ENCODE peak calls at places on chromosomes 4 and X, in eight cellular contexts. C, K, N, J, I, S, G and U are unnamed samples.

GRCh38 chrX:40244116-40244515 is 146.4 kb upstream of the BCOR start:
- DNase-seq in C (no peak), G (no peak), J (no peak), I (no peak), K (no peak), S (no peak), N (no peak), U (no peak)

GRCh38 chr4:149741186-149741831 is 74.3 kb downstream of the IQCM start:
- DNase-seq in G (no peak), N (no peak), K (no peak), J (no peak), C (no peak), S (no peak), I (no peak), U (no peak)

GRCh38 chrX:103398321-103398937 is 22.1 kb downstream of the BEX3 start:
- DNase-seq in I (peak; percentile 93), S (no peak), J (peak; percentile 25), N (no peak), K (no peak), G (peak; percentile 78), C (peak; percentile 24), U (no peak)

GRCh38 chr4:189858445-189858844 is 82.2 kb upstream of the FRG1 start:
- DNase-seq in N (no peak), S (no peak), G (no peak), C (no peak), J (no peak), K (no peak), I (no peak), U (no peak)

GRCh38 chr4:89468632-89469031 is 161.0 kb upstream of the GPRIN3 start:
- DNase-seq in S (no peak), K (no peak), C (no peak), N (no peak), J (no peak), I (no peak), G (no peak), U (no peak)

GRCh38 chr4:141027421-141027820 is 105.8 kb downstream of the RNF150 start:
- DNase-seq in S (peak; percentile 66), J (no peak), N (no peak), I (no peak), G (no peak), K (no peak), C (no peak), U (no peak)

GRCh38 chr4:20395160-20395773 is 143.6 kb downstream of the SLIT2 start:
- DNase-seq in N (no peak), G (no peak), K (peak; percentile 30), S (peak; percentile 42), J (peak; percentile 8), C (peak; percentile 52), I (peak; percentile 73), U (peak; percentile 29)

GRCh38 chr4:53193111-53193510 is 172.8 kb downstream of the SCFD2 start:
- DNase-seq in N (no peak), C (no peak), I (peak; percentile 51), G (no peak), S (no peak), K (no peak), J (no peak), U (no peak)

GRCh38 chrX:9134341-9134740 is 100.4 kb upstream of the FAM9B start:
- DNase-seq in S (no peak), K (no peak), I (no peak), N (no peak), G (no peak), J (no peak), C (no peak), U (no peak)

GRCh38 chr4:8004066-8004465 is 64.4 kb upstream of the AFAP1 start:
- DNase-seq in S (no peak), C (no peak), I (no peak), N (no peak), K (no peak), G (no peak), J (no peak), U (no peak)

GRCh38 chr4:154720123-154720522 is 23.7 kb upstream of the LRAT start:
- DNase-seq in I (no peak), G (peak; percentile 83), N (no peak), S (no peak), J (no peak), C (no peak), K (no peak), U (no peak)

GRCh38 chrX:4110964-4111363 is 397.5 kb upstream of the PRKX start:
- DNase-seq in I (no peak), G (no peak), K (no peak), J (no peak), N (no peak), S (no peak), C (no peak), U (no peak)

GRCh38 chr4:7134737-7135388 is 57.5 kb upstream of the SORCS2 start:
- DNase-seq in J (no peak), N (no peak), C (peak; percentile 53), S (no peak), G (no peak), I (peak; percentile 94), K (no peak), U (no peak)